ENCODE peak calls at places on chromosome 2, in eight cellular contexts. A, G, L, U, B, Y, I and N are unnamed samples.
A peak's percentile ranks its signal among the peaks of the same experiment; 100 is the strongest.

GRCh38 chr2:18848641-18849040 is 259.3 kb upstream of the NT5C1B start:
- DNase-seq in Y (no peak), A (no peak), G (no peak), I (no peak), L (no peak), U (no peak), B (no peak), N (no peak)

GRCh38 chr2:71486881-71487640 is 33.7 kb downstream of the DYSF start:
- DNase-seq in Y (no peak), B (no peak), I (no peak), A (no peak), L (peak; percentile 5), U (no peak), G (no peak), N (no peak)

GRCh38 chr2:16525265-16525887 is 140.3 kb downstream of the CYRIA start:
- DNase-seq in Y (no peak), U (no peak), L (peak; percentile 18), A (peak; percentile 31), I (no peak), G (peak; percentile 25), B (no peak), N (no peak)

GRCh38 chr2:64880193-64880951 is 108.8 kb upstream of the SLC1A4 start:
- DNase-seq in Y (no peak), I (peak; percentile 28), B (no peak), U (no peak), G (no peak), L (no peak), A (no peak), N (no peak)

GRCh38 chr2:180319586-180320405 is 312.7 kb upstream of the CWC22 start:
- DNase-seq in Y (no peak), L (no peak), A (no peak), B (no peak), G (no peak), I (no peak), U (no peak), N (no peak)

GRCh38 chr2:36376319-36376765 is 20.8 kb downstream of the CRIM1 start:
- DNase-seq in Y (peak; percentile 83), G (peak; percentile 65), I (peak; percentile 54), L (peak; percentile 46), U (peak; percentile 82), A (no peak), B (peak; percentile 60), N (no peak)

GRCh38 chr2:611519-611918 is 65.7 kb downstream of the TMEM18 start:
- DNase-seq in B (no peak), U (no peak), L (no peak), Y (peak; percentile 8), G (no peak), I (no peak), A (no peak), N (no peak)

GRCh38 chr2:168166902-168167510 is 80.4 kb downstream of the STK39 start:
- DNase-seq in Y (no peak), L (no peak), I (no peak), A (no peak), G (no peak), U (no peak), B (peak; percentile 78), N (no peak)

GRCh38 chr2:188416367-188416766 is 124.7 kb downstream of the GULP1 start:
- DNase-seq in A (no peak), G (no peak), U (no peak), I (no peak), B (no peak), L (no peak), Y (no peak), N (no peak)

GRCh38 chr2:26274058-26274613 is 29.4 kb downstream of the HADHB start:
- DNase-seq in I (peak; percentile 88), Y (peak; percentile 65), A (no peak), G (peak; percentile 97), L (peak; percentile 81), U (peak; percentile 78), B (peak; percentile 90), N (no peak)

GRCh38 chr2:174836345-174836999 is 72.2 kb upstream of the CHRNA1 start:
- DNase-seq in I (no peak), Y (no peak), U (peak; percentile 39), B (peak; percentile 97), G (peak; percentile 80), A (peak; percentile 11), L (no peak), N (no peak)

GRCh38 chr2:234771985-234772774 is 179.6 kb upstream of the SH3BP4 start:
- DNase-seq in U (peak; percentile 31), G (no peak), L (peak; percentile 25), B (peak; percentile 27), I (no peak), A (no peak), Y (no peak), N (no peak)

GRCh38 chr2:112714836-112715631 is 5.8 kb upstream of the NT5DC4 start:
- DNase-seq in L (no peak), B (peak; percentile 61), U (no peak), I (no peak), Y (no peak), A (peak; percentile 35), G (no peak), N (no peak)

GRCh38 chr2:183495079-183495478 is 370.8 kb downstream of the NUP35 start:
- DNase-seq in G (no peak), L (no peak), A (no peak), U (no peak), I (no peak), B (no peak), Y (no peak), N (no peak)

GRCh38 chr2:49616800-49617199 is 462.5 kb upstream of the FSHR start:
- DNase-seq in G (no peak), B (no peak), I (no peak), L (no peak), Y (no peak), U (no peak), A (no peak), N (no peak)

GRCh38 chr2:180653481-180653880 is 326.9 kb upstream of the UBE2E3 start:
- DNase-seq in A (no peak), I (no peak), Y (no peak), B (no peak), L (no peak), G (no peak), U (no peak), N (no peak)

DNA sequence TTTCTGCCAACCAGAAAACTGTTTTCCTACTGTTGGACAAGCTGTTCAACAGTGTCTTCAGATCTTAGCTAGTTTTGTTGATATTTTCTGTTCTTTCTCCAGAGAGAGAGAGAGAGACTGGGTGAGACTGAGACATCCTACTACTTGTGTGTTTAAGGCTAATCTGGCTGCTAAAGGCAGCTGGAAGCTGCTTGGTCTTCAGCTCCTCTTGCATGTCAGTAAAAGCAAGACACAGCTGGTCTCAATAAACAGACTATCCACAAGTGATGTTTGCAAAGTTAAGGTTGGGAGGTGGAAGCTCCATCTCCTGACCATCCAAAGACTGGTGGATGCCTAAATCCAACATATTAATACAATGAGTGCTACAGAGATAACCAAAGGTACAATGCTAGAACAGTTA is 17.8 kb downstream of the ERFE start:
- DNase-seq in I (no peak), G (no peak), B (peak; percentile 86), A (no peak), U (no peak), Y (no peak), L (no peak), N (no peak)
- TF ChIP-seq POLR2A in I (no peak), G (no peak), B (no peak), A (no peak), U (no peak), Y (no peak), L (no peak), N (no peak)

GRCh38 chr2:152466925-152467676 is 132.1 kb downstream of the FMNL2 start:
- DNase-seq in Y (peak; percentile 74), B (peak; percentile 45), A (no peak), G (no peak), U (no peak), L (peak; percentile 70), I (no peak), N (no peak)
- H3K4me1 ChIP-seq in Y (peaks cover 30% of the 10 kb centered on the region), B (peaks cover 18% of the 10 kb centered on the region), A (peaks cover 71% of the 10 kb centered on the region), G (peaks cover 10% of the 10 kb centered on the region), U (peaks cover 43% of the 10 kb centered on the region), L (peaks cover 96% of the 10 kb centered on the region), I (peaks cover 1% of the 10 kb centered on the region), N (peaks cover 43% of the 10 kb centered on the region)

DNA sequence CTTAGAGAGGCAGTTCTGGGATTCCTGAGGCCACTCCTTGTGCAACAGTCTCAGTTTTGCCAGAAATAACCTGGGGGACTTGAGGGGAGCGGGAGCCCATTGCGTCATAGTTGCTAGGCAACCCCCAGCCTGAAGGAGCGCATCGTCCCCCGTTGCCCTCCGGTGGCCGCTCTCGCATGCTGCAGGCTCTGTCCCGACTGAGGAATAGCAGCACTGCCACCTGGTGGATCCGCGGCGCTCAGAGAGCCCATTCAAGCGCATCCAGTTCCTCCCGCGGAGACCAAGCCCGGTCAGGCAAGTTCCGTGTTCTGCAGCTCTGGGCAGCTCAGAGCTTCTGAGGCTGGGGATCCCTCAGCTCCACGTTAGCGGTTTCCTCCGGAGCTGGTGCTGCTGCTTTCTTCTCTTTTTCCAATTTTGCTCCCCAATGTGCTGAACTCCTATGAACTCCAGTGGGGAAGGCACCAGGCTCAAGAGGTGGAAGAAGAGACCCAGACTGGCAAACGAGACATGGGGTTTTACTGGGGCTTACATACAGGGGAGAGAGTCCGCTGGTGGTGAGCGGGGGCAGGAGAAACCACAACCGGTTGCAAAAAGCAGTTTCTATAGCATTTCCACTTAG is 15.1 kb downstream of the SLC4A3 start:
- DNase-seq in U (peak; percentile 98), B (peak; percentile 94), Y (peak; percentile 98), L (peak; percentile 94), G (peak; percentile 92), A (peak; percentile 85), I (peak; percentile 95), N (peak; percentile 96)
- TF ChIP-seq POLR2A in U (no peak), B (peak; percentile 22), Y (no peak), L (no peak), G (no peak), A (no peak), I (no peak), N (no peak)

GRCh38 chr2:101518470-101519172 is 43.7 kb upstream of the RFX8 start:
- DNase-seq in I (peak; percentile 71), L (peak; percentile 37), Y (no peak), A (peak; percentile 29), B (peak; percentile 50), U (peak; percentile 58), G (peak; percentile 28), N (no peak)

GRCh38 chr2:101516349-101516748 is 41.4 kb upstream of the RFX8 start:
- DNase-seq in B (no peak), A (no peak), Y (no peak), G (no peak), I (no peak), L (no peak), U (no peak), N (no peak)

GRCh38 chr2:101516833-101517690 is 42.1 kb upstream of the RFX8 start:
- DNase-seq in L (no peak), A (peak; percentile 41), Y (no peak), B (peak; percentile 94), U (no peak), I (no peak), G (peak; percentile 93), N (no peak)

GRCh38 chr2:101519173-101519492 is 44.2 kb upstream of the RFX8 start:
- DNase-seq in G (peak; percentile 61), U (no peak), I (no peak), L (no peak), B (no peak), Y (no peak), A (no peak), N (no peak)

DNA sequence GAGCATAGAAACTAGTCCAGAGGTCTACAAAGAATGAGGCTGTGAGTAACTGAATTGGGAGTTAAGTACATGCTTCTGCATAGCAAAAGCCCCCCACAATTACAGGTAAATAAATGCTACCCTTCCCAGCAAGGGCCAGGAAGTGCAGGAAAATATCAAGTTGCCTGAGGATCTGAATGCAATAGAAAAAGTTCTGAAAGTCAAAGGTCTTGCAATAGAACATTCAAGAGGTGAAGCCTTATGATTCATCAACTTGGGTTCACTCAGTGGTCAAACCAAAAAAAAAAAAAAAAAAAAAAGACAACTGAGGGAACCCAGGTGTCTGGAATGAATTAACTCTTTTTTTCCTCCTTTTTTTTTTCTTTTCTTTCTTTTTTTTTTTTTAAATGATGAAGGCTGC is 42.8 kb upstream of the RFX8 start:
- DNase-seq in I (no peak), A (peak; percentile 16), G (no peak), B (peak; percentile 65), U (no peak), Y (no peak), L (no peak), N (no peak)
- H3K4me1 ChIP-seq in I (peaks cover 5% of the 10 kb centered on the region), A (peaks cover 38% of the 10 kb centered on the region), G (peaks cover 57% of the 10 kb centered on the region), B (peaks cover 24% of the 10 kb centered on the region), U (no peaks in the 10 kb centered on the region), Y (peaks cover 9% of the 10 kb centered on the region), L (peaks cover 9% of the 10 kb centered on the region), N (peaks cover 13% of the 10 kb centered on the region)